ENCODE peak calls at places on chromosomes 5 and 9, in four cellular contexts. P is Panc1, C is HCT116, O is HepG2. W is an unnamed sample.

GRCh38 chr5:76383126-76383825 is 19.8 kb upstream of the IQGAP2 start:
- ATAC-seq in O (no peak), C (no peak), P (no peak), W (no peak)

GRCh38 chr9:5630038-5630507 is 1.2 kb downstream of the RIC1 start:
- ATAC-seq in C (no peak), O (peak), P (no peak), W (no peak)

GRCh38 chr9:70127036-70127435 is 83.4 kb downstream of the MAMDC2 start:
- ATAC-seq in P (no peak), C (no peak), O (no peak), W (no peak)

GRCh38 chr9:99158629-99159028 is 53.7 kb downstream of the TGFBR1 start:
- ATAC-seq in C (no peak), P (peak), O (peak), W (no peak)

GRCh38 chr5:36059571-36060515 is 6.8 kb downstream of the UGT3A2 start:
- ATAC-seq in O (no peak), C (no peak), P (peak), W (no peak)

GRCh38 chr5:65861830-65862241 is 64.5 kb upstream of the ERBIN start:
- ATAC-seq in P (peak), C (peak), O (no peak), W (no peak)

GRCh38 chr5:135097390-135097789 is 63.4 kb upstream of the PITX1 start:
- ATAC-seq in O (no peak), P (no peak), C (no peak), W (no peak)

GRCh38 chr5:119309290-119309818 is 46.5 kb upstream of the TNFAIP8 start:
- ATAC-seq in P (no peak), O (no peak), C (no peak), W (no peak)

GRCh38 chr5:17275279-17276158 is 58.1 kb downstream of the BASP1 start:
- ATAC-seq in C (no peak), P (no peak), O (no peak), W (no peak)

GRCh38 chr9:27539479-27540441 is 10.1 kb upstream of the MOB3B start:
- ATAC-seq in O (peak), P (no peak), C (no peak), W (peak)

GRCh38 chr9:129834489-129835127 is 467 bp downstream of the C9orf78 start:
- ATAC-seq in P (peak), O (peak), C (peak), W (peak)

GRCh38 chr9:2904242-2904930 is 60.5 kb upstream of the PUM3 start:
- ATAC-seq in C (no peak), O (no peak), P (no peak), W (no peak)

GRCh38 chr5:71899865-71900342 is 180.8 kb downstream of the CARTPT start:
- ATAC-seq in P (no peak), C (no peak), O (no peak), W (no peak)

GRCh38 chr5:74143724-74144330 is 496.7 kb downstream of the ENC1 start:
- ATAC-seq in C (no peak), O (no peak), P (no peak), W (no peak)

DNA sequence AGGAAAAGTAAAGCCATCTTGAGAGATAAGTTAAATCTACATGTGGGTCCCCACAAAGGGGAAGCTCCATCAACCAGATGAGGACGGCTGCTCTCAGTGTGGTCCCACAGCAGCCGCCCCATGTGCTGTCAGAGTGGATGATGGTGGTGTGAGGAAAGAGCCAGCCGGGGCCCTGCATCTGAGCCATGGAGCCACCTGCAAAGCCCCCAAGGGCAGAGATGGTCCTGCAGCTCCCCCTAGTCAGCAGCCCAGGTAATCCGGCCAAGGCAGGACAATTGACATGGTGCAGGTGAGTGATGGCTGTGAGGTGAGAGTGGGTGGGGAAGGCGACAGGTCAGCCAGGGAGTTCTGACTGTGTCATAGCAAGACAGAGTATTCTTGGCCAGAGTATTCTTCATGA is 458.8 kb downstream of the ICE1 start:
- ATAC-seq in P (no peak), C (no peak), O (peak), W (no peak)
- TF ChIP-seq CTCF in P (no peak), C (no peak), O (peak), W (peak)

GRCh38 chr5:884345-885126 is 8.1 kb downstream of the BRD9 start:
- ATAC-seq in C (peak), O (peak), P (peak), W (no peak)
- TF ChIP-seq POLR2AphosphoS5 in C (no peak), O (no peak), P (no peak), W (no peak)

GRCh38 chr5:152164860-152165259 is 240.2 kb upstream of the GLRA1 start:
- ATAC-seq in O (peak), C (peak), P (no peak), W (no peak)
- TF ChIP-seq CTCF in O (no peak), C (no peak), P (no peak), W (no peak)

GRCh38 chr5:132439521-132440206 is 50.9 kb downstream of the IRF1 start:
- ATAC-seq in C (no peak), O (no peak), P (peak), W (peak)
- TF ChIP-seq POLR2AphosphoS5 in C (no peak), O (no peak), P (no peak), W (peak)

GRCh38 chr5:126812199-126812570 is 35.2 kb downstream of the LMNB1 start:
- ATAC-seq in C (no peak), P (no peak), O (no peak), W (no peak)

GRCh38 chr5:126811515-126812198 is 34.7 kb downstream of the LMNB1 start:
- ATAC-seq in C (no peak), P (no peak), O (no peak), W (no peak)

GRCh38 chr5:126809932-126810331 is 33.0 kb downstream of the LMNB1 start:
- ATAC-seq in C (no peak), O (no peak), P (no peak), W (no peak)

GRCh38 chr5:126808619-126809018 is 31.7 kb downstream of the LMNB1 start:
- ATAC-seq in C (peak), O (peak), P (peak), W (no peak)

DNA sequence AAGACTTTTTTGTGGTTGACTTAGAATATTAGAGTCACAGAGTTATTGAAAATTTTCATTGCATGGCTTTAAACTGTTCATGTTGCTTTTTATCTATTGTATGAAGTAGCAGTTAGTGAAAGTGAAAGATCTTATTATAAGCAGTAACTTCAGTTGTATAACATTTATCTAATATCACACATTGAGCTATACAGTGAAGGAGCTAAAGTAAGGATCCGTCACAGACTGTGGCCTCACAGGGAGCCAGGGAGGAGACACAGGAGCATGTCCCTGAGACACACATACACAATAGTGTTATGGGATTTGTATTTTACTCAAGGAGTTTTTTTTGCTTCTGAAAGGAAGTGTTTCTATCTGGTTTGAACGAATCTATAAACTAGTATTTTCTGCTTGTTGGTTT is 34.0 kb downstream of the LMNB1 start:
- ATAC-seq in P (no peak), O (no peak), C (no peak), W (no peak)
- TF ChIP-seq CTCF in P (no peak), O (no peak), C (no peak), W (no peak)

DNA sequence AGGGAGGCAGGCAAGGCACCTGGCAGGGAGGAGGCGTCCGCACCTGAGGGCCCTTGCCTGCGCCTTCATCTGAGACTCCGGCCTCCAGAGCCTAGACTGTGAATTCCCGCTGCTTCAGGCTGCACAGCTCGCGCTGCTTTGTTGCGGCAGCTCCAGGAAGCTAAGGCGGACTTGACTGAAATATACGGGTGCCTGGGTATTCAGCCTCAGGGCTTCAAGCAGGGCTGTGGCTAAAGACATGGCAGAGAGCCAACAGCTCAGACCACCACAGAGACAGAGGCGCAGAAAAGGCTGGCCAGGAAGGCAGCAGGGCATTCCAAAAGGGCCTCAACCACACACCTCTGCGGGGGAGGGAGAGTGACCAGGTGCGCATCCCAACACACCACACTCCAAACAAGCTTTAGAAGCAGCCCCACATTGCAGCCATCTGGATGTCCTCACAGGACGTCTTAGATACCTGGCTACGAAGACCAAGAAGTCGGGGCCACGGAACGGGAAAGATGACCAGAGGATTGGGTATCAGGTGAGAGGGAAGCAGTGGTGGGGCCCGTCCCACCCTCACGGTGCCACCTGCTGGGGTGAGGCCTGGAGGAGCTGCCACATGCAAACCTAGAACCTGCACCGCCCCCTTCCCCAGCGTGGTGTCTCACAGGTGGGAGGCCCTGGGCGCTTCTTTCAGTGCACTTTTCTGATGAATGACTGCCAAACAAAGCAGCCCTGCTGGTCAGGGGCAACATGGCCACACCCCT is 1.7 kb upstream of the DPH7 start:
- ATAC-seq in C (no peak), O (no peak), P (no peak), W (no peak)
- TF ChIP-seq POLR2AphosphoS5 in C (no peak), O (no peak), P (peak), W (no peak)

GRCh38 chr5:110414360-110414759 is 312.1 kb downstream of the TMEM232 start:
- ATAC-seq in O (no peak), P (no peak), C (no peak), W (no peak)
- TF ChIP-seq CTCF in O (peak), P (no peak), C (peak), W (no peak)

GRCh38 chr5:172768098-172768572 is 2.9 kb downstream of the DUSP1 start:
- ATAC-seq in C (no peak), P (no peak), O (no peak), W (no peak)
- TF ChIP-seq POLR2AphosphoS5 in C (no peak), P (no peak), O (no peak), W (peak)

DNA sequence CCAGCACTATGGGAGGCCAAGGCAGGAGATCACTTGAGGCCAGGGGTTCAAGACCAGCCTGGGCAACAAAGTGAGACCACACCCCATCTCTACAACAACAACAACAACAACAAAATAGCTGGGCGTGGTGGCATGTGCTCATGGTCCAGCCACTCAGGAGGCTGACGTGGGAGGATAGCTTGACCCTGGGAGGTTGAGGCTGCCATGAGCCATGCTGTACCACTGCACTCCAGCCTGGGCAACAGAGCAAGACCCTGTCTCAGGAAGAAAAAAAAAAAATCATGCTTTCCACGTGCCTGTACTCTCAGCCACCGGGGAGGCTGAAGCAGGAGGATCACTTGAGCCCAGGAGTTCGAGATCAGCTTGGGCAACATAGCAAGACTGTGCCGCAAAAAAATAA is 29.5 kb downstream of the TSC1 start:
- ATAC-seq in O (no peak), P (no peak), C (no peak), W (no peak)
- TF ChIP-seq CTCF in O (no peak), P (no peak), C (no peak), W (no peak)